ENCODE peak calls at places on chromosomes 3 and 15, in six cellular contexts. H is A549, V is colonic mucosa, E is NT2/D1, R is tibial nerve, Y is heart left ventricle. M is an unnamed sample.

GRCh38 chr3:15331606-15332404 is 581 bp downstream of the SH3BP5 start:
- DNase-seq in H (no peak), V (no peak), E (no peak), R (peak; percentile 63), Y (peak; percentile 37), M (no peak)

GRCh38 chr3:154421067-154421466 is 8.9 kb downstream of the GPR149 start:
- DNase-seq in H (no peak), V (no peak), E (no peak), R (no peak), Y (no peak), M (no peak)

GRCh38 chr3:156816091-156816793 is 9.9 kb upstream of the LEKR1 start:
- DNase-seq in H (peak; percentile 50), V (peak; percentile 43), E (no peak), R (no peak), Y (peak; percentile 35), M (no peak)

GRCh38 chr15:39188314-39188713 is 392.6 kb upstream of the THBS1 start:
- DNase-seq in H (no peak), V (no peak), E (no peak), R (no peak), Y (no peak), M (no peak)

GRCh38 chr15:31021067-31021665 is 29.7 kb upstream of the MTMR10 start:
- DNase-seq in H (no peak), V (no peak), E (no peak), R (no peak), Y (no peak), M (no peak)

GRCh38 chr15:89462198-89462912 is 34.0 kb downstream of the RHCG start:
- DNase-seq in H (peak; percentile 65), V (no peak), E (no peak), R (no peak), Y (no peak), M (no peak)

GRCh38 chr15:30859091-30859874 is 44.4 kb upstream of the FAN1 start:
- DNase-seq in H (peak; percentile 42), V (no peak), E (no peak), R (no peak), Y (no peak), M (no peak)

GRCh38 chr15:73125219-73125618 is 73.0 kb downstream of the NEO1 start:
- DNase-seq in H (no peak), V (no peak), E (no peak), R (no peak), Y (no peak), M (no peak)

GRCh38 chr3:120652281-120652680 is 29.8 kb downstream of the HGD start:
- DNase-seq in H (no peak), V (no peak), E (no peak), R (no peak), Y (no peak), M (no peak)

GRCh38 chr3:161096771-161097367 is 8.3 kb downstream of the B3GALNT1 start:
- DNase-seq in H (peak; percentile 14), V (no peak), E (peak; percentile 47), R (no peak), Y (no peak), M (no peak)

GRCh38 chr3:183253961-183254815 is 1.1 kb downstream of the B3GNT5 start:
- DNase-seq in H (peak; percentile 37), V (peak; percentile 40), E (no peak), R (no peak), Y (peak; percentile 47), M (no peak)

GRCh38 chr15:57527382-57528091 is 64.2 kb upstream of the MYZAP start:
- DNase-seq in H (peak; percentile 89), V (no peak), E (peak; percentile 78), R (peak; percentile 54), Y (no peak), M (no peak)

GRCh38 chr3:174440741-174441587 is 418.2 kb upstream of the NAALADL2 start:
- DNase-seq in H (peak; percentile 81), V (peak; percentile 81), E (peak; percentile 79), R (peak; percentile 65), Y (peak; percentile 90), M (peak; percentile 94)

GRCh38 chr3:23396746-23397145 is 193.6 kb downstream of the UBE2E2 start:
- DNase-seq in H (no peak), V (no peak), E (no peak), R (no peak), Y (no peak), M (no peak)

GRCh38 chr3:182802413-182802812 is 9.1 kb downstream of the ATP11B start:
- DNase-seq in H (peak; percentile 3), V (no peak), E (no peak), R (no peak), Y (no peak), M (no peak)

GRCh38 chr15:47384316-47384715 is 333.0 kb upstream of the SEMA6D start:
- DNase-seq in H (peak; percentile 0), V (no peak), E (no peak), R (peak; percentile 12), Y (peak; percentile 57), M (no peak)

GRCh38 chr15:87752250-87752951 is 504.1 kb downstream of the NTRK3 start:
- DNase-seq in H (peak; percentile 66), V (no peak), E (no peak), R (peak; percentile 36), Y (no peak), M (no peak)

GRCh38 chr3:104909721-104910120 is 457.0 kb upstream of the ALCAM start:
- DNase-seq in H (no peak), V (no peak), E (no peak), R (no peak), Y (no peak), M (no peak)

GRCh38 chr3:59245300-59245878 is 195.6 kb upstream of the CFAP20DC start:
- DNase-seq in H (no peak), V (no peak), E (no peak), R (no peak), Y (no peak), M (no peak)

GRCh38 chr15:88440021-88440420 is 27.2 kb downstream of the MRPL46 start:
- DNase-seq in H (peak; percentile 42), V (no peak), E (no peak), R (no peak), Y (no peak), M (peak; percentile 42)

GRCh38 chr3:34225828-34226227 is 427.4 kb downstream of the PDCD6IP start:
- DNase-seq in H (no peak), V (no peak), E (no peak), R (no peak), Y (no peak), M (no peak)

GRCh38 chr15:22956257-22956979 is 23.8 kb downstream of the CYFIP1 start:
- DNase-seq in H (peak; percentile 15), V (no peak), E (no peak), R (no peak), Y (no peak), M (no peak)

GRCh38 chr3:162847511-162847910 is 1350.9 kb downstream of the OTOL1 start:
- DNase-seq in H (no peak), V (no peak), E (no peak), R (no peak), Y (no peak), M (no peak)

GRCh38 chr3:52278510-52279069 is at the start of gene WDR82:
- DNase-seq in H (peak; percentile 91), V (peak; percentile 98), E (peak; percentile 95), R (peak; percentile 94), Y (peak; percentile 98), M (peak; percentile 99)
- H3K4me1 ChIP-seq in H (peaks cover 45% of the 10 kb centered on the region), V (no peaks in the 10 kb centered on the region), E (no peaks in the 10 kb centered on the region), R (peaks cover 54% of the 10 kb centered on the region), Y (peaks cover 17% of the 10 kb centered on the region), M (peaks cover 49% of the 10 kb centered on the region)

DNA sequence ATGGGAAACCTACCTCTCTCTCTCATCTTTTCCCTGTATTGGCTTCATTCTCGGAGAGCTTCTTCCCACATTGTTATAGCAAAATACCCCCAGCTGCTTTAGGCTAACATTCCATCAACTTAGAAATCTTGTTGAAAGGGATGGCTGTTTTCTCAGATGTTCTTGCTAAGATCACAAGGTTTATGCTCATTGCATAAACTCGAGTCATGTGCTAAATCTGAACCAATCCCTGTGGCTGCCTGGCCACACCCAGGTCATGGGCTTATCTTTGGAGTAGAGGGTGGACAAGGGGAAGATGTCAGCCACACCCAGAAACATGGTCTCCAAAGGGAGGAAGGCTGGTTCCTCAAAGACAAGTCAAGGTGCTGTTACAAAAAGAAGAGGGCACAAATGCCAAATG is 150.6 kb upstream of the UMPS start:
- DNase-seq in H (no peak), V (no peak), E (no peak), R (no peak), Y (no peak), M (no peak)
- H3K4me3 ChIP-seq in H (no peak overlapping the region), V (no peak overlapping the region), E (no peak overlapping the region), R (no peak overlapping the region), Y (no peak overlapping the region), M (no peak overlapping the region)

DNA sequence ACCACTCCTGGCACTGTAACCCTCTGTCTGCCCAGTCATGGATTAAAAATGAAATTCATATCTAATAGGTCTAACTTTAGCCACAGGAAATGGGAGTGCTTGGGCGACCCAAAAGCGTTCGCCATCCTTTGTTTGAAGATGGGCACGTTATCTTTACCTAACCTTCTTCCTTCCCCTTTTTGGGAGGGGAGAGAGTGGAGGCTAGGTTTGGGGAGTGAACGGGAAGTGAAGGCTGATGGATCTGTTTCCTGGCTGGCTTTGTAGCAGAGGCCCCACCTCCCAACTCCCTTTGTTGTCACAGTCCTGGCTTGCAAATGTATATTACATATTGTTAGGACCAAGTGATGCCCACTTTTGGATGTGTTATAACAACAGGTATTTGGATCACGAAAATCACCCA is 98.1 kb upstream of the ARHGEF3 start:
- DNase-seq in H (no peak), V (no peak), E (no peak), R (no peak), Y (no peak), M (no peak)
- H3K4me1 ChIP-seq in H (no peaks in the 10 kb centered on the region), V (no peaks in the 10 kb centered on the region), E (no peaks in the 10 kb centered on the region), R (peaks cover 3% of the 10 kb centered on the region), Y (no peaks in the 10 kb centered on the region), M (peaks cover 10% of the 10 kb centered on the region)

DNA sequence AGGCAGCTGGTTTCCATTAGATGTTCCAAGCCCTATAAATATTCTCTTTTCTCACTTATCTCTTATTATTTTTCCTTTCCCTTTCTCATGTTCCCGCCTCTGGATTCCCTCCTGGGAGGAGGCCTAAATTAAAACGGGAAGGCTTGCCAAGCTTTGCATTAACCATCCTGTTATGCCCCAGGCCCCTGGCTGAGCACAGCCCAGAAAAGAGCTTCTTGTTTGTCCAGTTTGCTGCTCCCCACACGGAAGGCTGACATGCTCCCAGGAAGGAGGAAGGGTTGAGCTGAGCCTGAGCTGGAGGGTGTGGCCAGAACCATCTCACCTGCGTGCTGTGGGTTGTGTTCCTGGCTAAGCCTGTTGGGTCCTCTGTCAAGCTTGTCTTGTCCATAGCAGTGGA is 63.1 kb upstream of the BOC start:
- DNase-seq in H (no peak), V (peak; percentile 47), E (no peak), R (no peak), Y (no peak), M (no peak)
- H3K4me3 ChIP-seq in H (no peak overlapping the region), V (no peak overlapping the region), E (no peak overlapping the region), R (no peak overlapping the region), Y (no peak overlapping the region), M (no peak overlapping the region)

DNA sequence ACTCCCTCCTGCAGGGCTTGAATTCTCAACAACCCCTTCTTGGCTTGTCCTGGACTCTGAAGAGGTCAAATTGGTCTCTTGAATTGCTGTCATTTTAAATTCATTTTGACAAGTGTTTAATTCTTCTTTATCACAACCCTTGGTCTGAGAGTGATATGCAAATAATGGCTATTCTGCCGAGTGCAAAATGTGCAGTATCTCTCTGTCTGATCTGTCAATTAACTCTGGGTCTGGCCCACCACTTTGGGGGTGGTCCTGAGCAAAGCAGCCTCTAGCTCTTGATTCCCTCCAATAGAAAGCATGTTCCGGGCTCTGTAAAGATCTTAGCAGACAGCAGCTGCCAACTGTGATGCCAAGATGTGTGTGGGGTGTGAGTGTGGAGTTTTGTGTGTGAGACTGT is 2.2 kb upstream of the IGDCC3 start:
- DNase-seq in H (no peak), V (no peak), E (no peak), R (no peak), Y (no peak), M (no peak)
- H3K4me1 ChIP-seq in H (peaks cover 17% of the 10 kb centered on the region), V (peaks cover 5% of the 10 kb centered on the region), E (peaks cover 19% of the 10 kb centered on the region), R (peaks cover 36% of the 10 kb centered on the region), Y (peaks cover under 1% of the 10 kb centered on the region), M (peaks cover 31% of the 10 kb centered on the region)

GRCh38 chr3:188267790-188268333 is 113.9 kb downstream of the LPP start:
- DNase-seq in H (no peak), V (no peak), E (no peak), R (no peak), Y (no peak), M (no peak)
- H3K4me3 ChIP-seq in H (no peak overlapping the region), V (no peak overlapping the region), E (no peak overlapping the region), R (no peak overlapping the region), Y (no peak overlapping the region), M (peak overlapping the region; percentile 45)